ENCODE peak calls at places on chromosomes 13 and 19, in ten cellular contexts. Q, A, E, W, V, C, R, L, X and Z are unnamed samples.

GRCh38 chr13:57631607-57632275 is at the start of gene PCDH17:
- DNase-seq in Q (peak), A (no peak), E (peak), W (no peak), V (no peak), C (no peak), R (no peak), L (no peak), X (peak), Z (peak)

GRCh38 chr13:31891472-31891871 is 140.1 kb upstream of the FRY start:
- DNase-seq in Q (peak), A (no peak), E (no peak), W (no peak), V (no peak), C (no peak), R (no peak), L (no peak), X (no peak), Z (no peak)

GRCh38 chr19:53977991-53978731 is 13.3 kb upstream of the CACNG6 start:
- DNase-seq in Q (no peak), A (peak), E (peak), W (no peak), V (no peak), C (peak), R (no peak), L (peak), X (peak), Z (no peak)

GRCh38 chr13:40563350-40564125 is 102.9 kb downstream of the FOXO1 start:
- DNase-seq in Q (no peak), A (no peak), E (no peak), W (no peak), V (no peak), C (no peak), R (no peak), L (no peak), X (no peak), Z (no peak)

GRCh38 chr13:61142506-61142905 is 273.1 kb downstream of the PCDH20 start:
- DNase-seq in Q (no peak), A (no peak), E (no peak), W (no peak), V (no peak), C (no peak), R (no peak), L (no peak), X (no peak), Z (no peak)

GRCh38 chr13:40664100-40665060 is 2.1 kb downstream of the FOXO1 start:
- DNase-seq in Q (peak), A (no peak), E (peak), W (peak), V (no peak), C (no peak), R (peak), L (peak), X (peak), Z (peak)

GRCh38 chr13:62357887-62358645 is 942.4 kb upstream of the PCDH20 start:
- DNase-seq in Q (no peak), A (no peak), E (no peak), W (peak), V (no peak), C (peak), R (no peak), L (peak), X (peak), Z (peak)

GRCh38 chr13:36101157-36101556 is 30.0 kb downstream of the DCLK1 start:
- DNase-seq in Q (no peak), A (no peak), E (no peak), W (no peak), V (no peak), C (no peak), R (no peak), L (no peak), X (no peak), Z (no peak)

GRCh38 chr13:103371271-103371670 is 305.1 kb upstream of the SLC10A2 start:
- DNase-seq in Q (no peak), A (no peak), E (no peak), W (no peak), V (no peak), C (peak), R (no peak), L (no peak), X (peak), Z (no peak)

GRCh38 chr19:47144630-47145029 is 14.0 kb downstream of the SAE1 start:
- DNase-seq in Q (no peak), A (no peak), E (no peak), W (no peak), V (no peak), C (no peak), R (no peak), L (no peak), X (no peak), Z (no peak)

GRCh38 chr13:104949840-104950805 is 1585.3 kb downstream of the EFNB2 start:
- DNase-seq in Q (no peak), A (no peak), E (no peak), W (no peak), V (no peak), C (peak), R (no peak), L (no peak), X (peak), Z (no peak)

GRCh38 chr13:102012299-102013293 is 389.3 kb downstream of the FGF14 start:
- DNase-seq in Q (no peak), A (no peak), E (no peak), W (no peak), V (no peak), C (no peak), R (no peak), L (no peak), X (no peak), Z (no peak)

GRCh38 chr13:66835040-66835628 is 395.0 kb downstream of the PCDH9 start:
- DNase-seq in Q (peak), A (peak), E (peak), W (no peak), V (no peak), C (peak), R (peak), L (peak), X (peak), Z (no peak)

GRCh38 chr19:51742736-51743288 is 8.9 kb downstream of the FPR1 start:
- DNase-seq in Q (no peak), A (no peak), E (no peak), W (no peak), V (no peak), C (peak), R (no peak), L (no peak), X (peak), Z (no peak)

GRCh38 chr13:101059803-101060202 is 356.5 kb downstream of the NALCN start:
- DNase-seq in Q (no peak), A (no peak), E (no peak), W (no peak), V (no peak), C (no peak), R (no peak), L (no peak), X (no peak), Z (no peak)

GRCh38 chr19:35498984-35499383 is 8.7 kb upstream of the KRTDAP start:
- DNase-seq in Q (no peak), A (no peak), E (no peak), W (no peak), V (no peak), C (no peak), R (no peak), L (no peak), X (no peak), Z (no peak)

GRCh38 chr19:16892868-16893685 is 4.3 kb downstream of the F2RL3 start:
- DNase-seq in Q (no peak), A (no peak), E (no peak), W (no peak), V (no peak), C (no peak), R (no peak), L (no peak), X (no peak), Z (no peak)

GRCh38 chr13:22173605-22174004 is 502.7 kb downstream of the FGF9 start:
- DNase-seq in Q (no peak), A (no peak), E (no peak), W (no peak), V (no peak), C (peak), R (no peak), L (no peak), X (peak), Z (no peak)

GRCh38 chr19:43748205-43748594 is 6.6 kb downstream of the SMG9 start:
- DNase-seq in Q (no peak), A (no peak), E (no peak), W (no peak), V (no peak), C (no peak), R (peak), L (no peak), X (no peak), Z (no peak)

GRCh38 chr19:33143897-33144405 is 12.0 kb downstream of the WDR88 start:
- DNase-seq in Q (peak), A (peak), E (peak), W (peak), V (no peak), C (peak), R (peak), L (peak), X (peak), Z (peak)

GRCh38 chr13:31234729-31235128 is 35.0 kb downstream of the B3GLCT start:
- DNase-seq in Q (no peak), A (no peak), E (no peak), W (no peak), V (no peak), C (no peak), R (no peak), L (peak), X (no peak), Z (no peak)

GRCh38 chr19:17248011-17248776 is 2.5 kb upstream of the NR2F6 start:
- DNase-seq in Q (peak), A (no peak), E (peak), W (no peak), V (no peak), C (no peak), R (no peak), L (peak), X (no peak), Z (no peak)

GRCh38 chr19:18427080-18427751 is 8.0 kb downstream of the SSBP4 start:
- DNase-seq in Q (no peak), A (no peak), E (no peak), W (no peak), V (no peak), C (no peak), R (no peak), L (peak), X (no peak), Z (no peak)

GRCh38 chr19:54316746-54317107 is 3.8 kb upstream of the LILRA5 start:
- DNase-seq in Q (no peak), A (no peak), E (no peak), W (no peak), V (no peak), C (no peak), R (no peak), L (peak), X (no peak), Z (no peak)

GRCh38 chr19:1522838-1523237 is 1.0 kb upstream of the PLK5 start:
- DNase-seq in Q (no peak), A (no peak), E (no peak), W (no peak), V (no peak), C (no peak), R (no peak), L (no peak), X (no peak), Z (no peak)

GRCh38 chr19:1524206-1524971 is 512 bp downstream of the PLK5 start:
- DNase-seq in Q (no peak), A (no peak), E (no peak), W (no peak), V (no peak), C (no peak), R (no peak), L (no peak), X (no peak), Z (no peak)

GRCh38 chr19:1522061-1522460 is 1.8 kb upstream of the PLK5 start:
- DNase-seq in Q (no peak), A (no peak), E (no peak), W (no peak), V (no peak), C (no peak), R (no peak), L (no peak), X (no peak), Z (no peak)

GRCh38 chr19:1524972-1525325 is 1.1 kb downstream of the PLK5 start:
- DNase-seq in Q (no peak), A (no peak), E (no peak), W (no peak), V (no peak), C (no peak), R (no peak), L (no peak), X (no peak), Z (no peak)

DNA sequence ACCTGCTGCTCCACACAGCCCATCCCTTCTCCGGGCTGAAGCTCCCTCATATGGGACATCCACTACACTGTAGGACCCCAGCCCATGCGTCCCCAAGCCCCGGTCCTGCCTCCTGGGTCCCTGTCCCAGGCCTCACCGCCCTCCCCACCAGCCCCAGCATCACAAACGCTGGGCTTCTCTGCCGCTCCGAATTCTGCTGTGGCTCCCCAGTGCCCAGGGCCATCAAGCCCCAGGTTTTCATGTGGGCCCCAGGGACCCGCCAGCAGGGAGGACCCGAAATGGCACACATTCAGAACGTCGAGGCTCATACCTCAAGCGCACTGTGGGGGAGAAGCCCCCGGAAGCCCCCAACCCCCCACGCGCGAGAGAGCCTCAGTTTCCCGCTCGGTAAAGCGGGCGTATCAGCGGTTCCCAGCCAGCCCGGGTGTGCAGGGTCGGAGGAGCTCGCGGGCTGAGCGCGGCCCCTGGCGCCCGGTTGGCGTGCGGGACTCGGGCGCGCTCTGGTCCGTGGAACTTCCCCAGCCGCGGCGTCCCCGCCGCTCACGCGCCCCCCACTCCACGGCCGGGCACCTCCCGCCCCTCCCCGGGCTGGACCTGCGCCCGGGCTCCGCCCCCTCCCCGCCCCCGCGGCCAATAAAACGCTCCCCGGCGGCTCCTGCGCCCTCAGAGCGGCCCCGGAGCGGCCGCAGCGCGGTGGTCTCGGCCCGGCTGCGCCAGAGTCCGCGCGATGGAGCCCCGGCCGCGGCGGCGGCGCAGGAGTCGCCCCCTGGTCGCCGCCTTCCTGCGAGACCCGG is at the start of gene PLK5:
- DNase-seq in Q (no peak), A (no peak), E (no peak), W (no peak), V (no peak), C (no peak), R (no peak), L (peak), X (no peak), Z (no peak)
- TF ChIP-seq CTCF in Q (no peak), A (no peak), E (no peak), W (no peak), V (no peak), C (no peak), R (no peak), L (no peak), X (no peak), Z (no peak)

GRCh38 chr19:29309637-29310036 is 96.7 kb upstream of the UQCRFS1 start:
- DNase-seq in Q (no peak), A (no peak), E (no peak), W (no peak), V (no peak), C (no peak), R (no peak), L (no peak), X (no peak), Z (no peak)

GRCh38 chr19:29305268-29305667 is 92.3 kb upstream of the UQCRFS1 start:
- DNase-seq in Q (no peak), A (no peak), E (no peak), W (no peak), V (no peak), C (no peak), R (no peak), L (no peak), X (no peak), Z (no peak)

GRCh38 chr19:29311391-29311790 is 98.4 kb upstream of the UQCRFS1 start:
- DNase-seq in Q (no peak), A (no peak), E (no peak), W (no peak), V (no peak), C (no peak), R (no peak), L (peak), X (no peak), Z (no peak)

GRCh38 chr19:29303707-29304090 is 90.7 kb upstream of the UQCRFS1 start:
- DNase-seq in Q (no peak), A (no peak), E (no peak), W (no peak), V (no peak), C (no peak), R (no peak), L (no peak), X (no peak), Z (no peak)

DNA sequence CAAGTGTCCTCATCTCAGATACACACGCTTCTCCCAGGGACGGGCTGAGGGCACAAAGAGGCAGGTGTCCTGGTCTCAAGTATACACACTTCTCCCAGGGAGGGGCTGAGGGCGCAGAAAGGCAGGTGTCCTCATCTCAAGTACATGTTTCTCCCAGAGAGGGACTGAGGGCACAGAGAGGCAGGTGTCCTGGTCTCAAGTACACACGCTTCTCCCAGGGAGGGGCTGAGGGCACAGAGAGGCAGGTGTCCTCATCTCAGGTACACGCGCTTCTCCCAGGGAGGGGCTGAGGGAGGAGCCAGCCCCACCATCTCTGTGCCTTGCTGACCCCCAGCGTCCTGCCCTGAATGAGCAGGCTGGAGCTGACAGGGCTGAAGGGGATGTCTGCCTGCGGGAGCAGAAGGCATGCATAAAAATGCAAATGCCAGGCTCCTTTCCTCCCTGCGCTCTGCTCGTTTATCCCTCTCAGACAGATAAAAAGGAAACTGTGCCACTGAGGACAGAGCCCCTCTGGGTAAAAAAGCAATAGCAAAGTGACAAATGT is 96.1 kb upstream of the UQCRFS1 start:
- DNase-seq in Q (no peak), A (no peak), E (no peak), W (no peak), V (no peak), C (no peak), R (no peak), L (peak), X (no peak), Z (no peak)
- TF ChIP-seq CTCF in Q (no peak), A (no peak), E (no peak), W (no peak), V (no peak), C (no peak), R (no peak), L (no peak), X (no peak), Z (no peak)

DNA sequence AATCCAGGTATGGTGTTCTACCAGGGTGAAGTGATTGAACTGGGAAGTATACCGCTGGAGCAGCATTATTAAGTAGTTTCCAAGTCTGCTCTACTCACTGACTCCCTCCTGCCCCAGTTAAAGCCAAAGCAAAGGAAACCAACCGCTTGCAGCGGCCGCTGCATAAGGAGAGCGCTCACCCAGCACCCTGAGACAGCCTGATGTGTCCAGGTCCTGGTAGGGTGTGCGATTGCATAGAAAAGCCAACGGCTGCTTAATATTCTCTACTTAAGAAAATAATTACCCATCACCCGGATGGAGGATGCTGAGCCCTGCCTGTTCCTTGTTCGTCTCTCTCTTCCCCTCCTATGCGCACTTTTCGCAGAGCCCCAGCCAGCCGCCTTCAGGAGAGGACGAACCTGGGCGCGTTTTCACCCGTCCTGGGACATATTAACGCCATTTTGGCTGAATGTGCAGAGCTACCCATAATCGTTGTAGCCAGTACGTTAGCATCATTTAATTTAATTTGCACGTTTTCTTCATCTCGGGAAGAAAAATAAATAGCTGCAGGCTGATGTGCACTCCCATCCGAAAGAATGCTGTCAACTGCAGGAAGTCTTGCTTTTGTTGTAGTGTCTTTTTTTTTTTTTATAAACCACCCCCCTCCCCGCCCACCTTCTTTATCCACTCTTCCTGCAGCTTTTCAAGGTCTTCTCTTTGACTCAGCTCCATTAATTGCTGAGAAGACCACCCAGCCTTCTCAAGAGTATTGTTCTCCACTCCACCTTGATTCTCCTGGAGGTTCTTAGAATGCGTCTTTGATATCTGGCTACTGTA is 214.4 kb downstream of the TEX29 start:
- DNase-seq in Q (no peak), A (no peak), E (no peak), W (no peak), V (no peak), C (no peak), R (no peak), L (no peak), X (no peak), Z (no peak)
- TF ChIP-seq CTCF in Q (no peak), A (no peak), E (no peak), W (no peak), V (no peak), C (no peak), R (no peak), L (no peak), X (no peak), Z (no peak)

GRCh38 chr13:46202956-46203355 is 8.8 kb upstream of the LRRC63 start:
- DNase-seq in Q (no peak), A (no peak), E (no peak), W (no peak), V (no peak), C (no peak), R (no peak), L (no peak), X (no peak), Z (no peak)
- TF ChIP-seq CTCF in Q (no peak), A (no peak), E (no peak), W (no peak), V (no peak), C (no peak), R (no peak), L (no peak), X (no peak), Z (no peak)

GRCh38 chr13:113245858-113246791 is 36.7 kb downstream of the CUL4A start:
- DNase-seq in Q (no peak), A (no peak), E (no peak), W (no peak), V (no peak), C (no peak), R (no peak), L (no peak), X (no peak), Z (no peak)
- TF ChIP-seq CTCF in Q (no peak), A (no peak), E (no peak), W (no peak), V (peak), C (peak), R (no peak), L (peak), X (peak), Z (peak)

GRCh38 chr19:12935071-12935470 is 1.6 kb upstream of the FARSA start:
- DNase-seq in Q (no peak), A (no peak), E (no peak), W (no peak), V (no peak), C (no peak), R (no peak), L (no peak), X (no peak), Z (no peak)

GRCh38 chr19:12936582-12936981 is 1.8 kb upstream of the CALR start:
- DNase-seq in Q (no peak), A (no peak), E (no peak), W (no peak), V (no peak), C (no peak), R (no peak), L (peak), X (no peak), Z (no peak)

GRCh38 chr19:12932392-12933286 is 872 bp downstream of the FARSA start:
- DNase-seq in Q (no peak), A (no peak), E (peak), W (no peak), V (no peak), C (no peak), R (no peak), L (no peak), X (no peak), Z (no peak)

GRCh38 chr19:12930002-12930645 is 3.4 kb downstream of the FARSA start:
- DNase-seq in Q (no peak), A (no peak), E (peak), W (no peak), V (no peak), C (no peak), R (no peak), L (no peak), X (no peak), Z (no peak)

GRCh38 chr19:12933287-12934072 is at the start of gene FARSA:
- DNase-seq in Q (peak), A (peak), E (peak), W (peak), V (peak), C (peak), R (peak), L (peak), X (peak), Z (peak)
- TF ChIP-seq CTCF in Q (no peak), A (no peak), E (no peak), W (no peak), V (no peak), C (no peak), R (no peak), L (no peak), X (no peak), Z (no peak)